ENCODE peak calls at places on chromosomes 6 and 20, in nine cellular contexts. N is activated CD4-positive, alpha-beta T cell treated with anti-CD3 and anti-CD28 coated beads for 48 hours; Y is ACHN; V is stimulated activated CD8-positive, alpha-beta memory T cell treated with anti-CD3 and anti-CD28 coated beads, Interleukin-4, amount 100 ng/mL, for 24 hours; A is pancreas; L is GM10248; J is HTR-8/SVneo; X is NCI-H345; K is activated naive CD4-positive, alpha-beta T cell treated with Interleukin-2 at 50 U/mL for 16 hours. T is an unnamed sample.

GRCh38 chr20:9200620-9201019 is 131.7 kb downstream of the PLCB4 start:
- DNase-seq in Y (peak; percentile 87), A (no peak), L (no peak), K (no peak), V (no peak), X (no peak), N (no peak), J (peak; percentile 82), T (no peak)

GRCh38 chr20:10701607-10702006 is 27.8 kb upstream of the JAG1 start:
- DNase-seq in L (no peak), K (no peak), V (no peak), X (no peak), J (no peak), Y (no peak), N (no peak), A (no peak), T (no peak)

GRCh38 chr6:26043389-26044139 is 43.7 kb upstream of the HFE start:
- DNase-seq in V (peak; percentile 15), N (peak; percentile 76), K (peak; percentile 62), Y (no peak), X (no peak), J (no peak), A (peak; percentile 77), L (peak; percentile 82), T (peak; percentile 97)

GRCh38 chr6:137011406-137011805 is 33.4 kb downstream of the IL20RA start:
- DNase-seq in N (no peak), X (no peak), V (no peak), K (no peak), J (no peak), A (no peak), Y (no peak), L (no peak), T (peak; percentile 7)

GRCh38 chr20:59042151-59042795 is at the start of gene PRELID3B:
- DNase-seq in N (no peak), Y (peak; percentile 11), V (peak; percentile 13), L (peak; percentile 36), K (no peak), J (peak; percentile 61), X (peak; percentile 34), A (no peak), T (peak; percentile 20)

GRCh38 chr6:30741789-30742315 is 635 bp downstream of the FLOT1 start:
- DNase-seq in A (no peak), N (no peak), Y (no peak), L (no peak), X (no peak), J (no peak), V (peak; percentile 28), K (no peak), T (peak; percentile 81)

GRCh38 chr20:64232794-64233193 is 22.8 kb upstream of the PCMTD2 start:
- DNase-seq in A (no peak), N (no peak), X (peak; percentile 83), J (no peak), V (no peak), K (no peak), Y (no peak), L (no peak), T (no peak)

GRCh38 chr6:97437087-97437486 is 154.1 kb upstream of the MMS22L start:
- DNase-seq in K (no peak), Y (peak; percentile 37), V (no peak), L (peak; percentile 19), N (no peak), X (no peak), A (no peak), J (peak; percentile 3), T (peak; percentile 31)

GRCh38 chr6:7529141-7529540 is 12.3 kb upstream of the DSP start:
- DNase-seq in A (no peak), V (no peak), J (no peak), K (no peak), Y (no peak), L (no peak), X (no peak), N (no peak), T (no peak)

GRCh38 chr20:40966103-40966502 is 62.5 kb upstream of the TOP1 start:
- DNase-seq in K (no peak), J (no peak), L (no peak), N (no peak), X (no peak), A (no peak), V (no peak), Y (no peak), T (no peak)

GRCh38 chr6:150775400-150775799 is 90.1 kb upstream of the MTHFD1L start:
- DNase-seq in L (no peak), J (no peak), K (no peak), N (no peak), V (no peak), X (no peak), Y (no peak), A (no peak), T (no peak)

GRCh38 chr20:56259948-56260347 is 11.4 kb downstream of the MC3R start:
- DNase-seq in A (no peak), N (no peak), Y (no peak), K (no peak), J (no peak), V (no peak), X (no peak), L (no peak), T (no peak)

GRCh38 chr6:4913705-4914411 is 90.0 kb downstream of the RPP40 start:
- DNase-seq in V (no peak), K (no peak), N (no peak), L (no peak), J (no peak), A (no peak), Y (no peak), X (no peak), T (peak; percentile 51)

GRCh38 chr6:13574149-13574570 is 241 bp upstream of the SIRT5 start:
- DNase-seq in K (peak; percentile 90), J (peak; percentile 96), N (peak; percentile 93), L (peak; percentile 97), A (peak; percentile 96), X (peak; percentile 80), Y (peak; percentile 91), V (peak; percentile 91), T (peak; percentile 94)

GRCh38 chr6:169775321-169775720 is 23.9 kb downstream of the ERMARD start:
- DNase-seq in Y (no peak), L (no peak), X (no peak), A (no peak), V (no peak), N (no peak), K (no peak), J (no peak), T (no peak)

GRCh38 chr20:57509665-57510237 is 15.2 kb downstream of the CTCFL start:
- DNase-seq in X (peak; percentile 18), N (no peak), K (no peak), V (no peak), J (peak; percentile 97), Y (peak; percentile 31), A (no peak), L (peak; percentile 40), T (peak; percentile 13)

GRCh38 chr6:95865857-95866256 is 149.9 kb upstream of the FUT9 start:
- DNase-seq in N (no peak), X (no peak), K (no peak), Y (no peak), V (no peak), A (no peak), J (no peak), L (no peak), T (no peak)

GRCh38 chr6:6686748-6687601 is 98.5 kb downstream of the LY86 start:
- DNase-seq in L (no peak), K (no peak), Y (peak; percentile 97), X (peak; percentile 90), V (peak; percentile 17), A (peak; percentile 98), J (peak; percentile 93), N (peak; percentile 39), T (peak; percentile 99)

GRCh38 chr6:21909321-21909720 is 315.8 kb downstream of the SOX4 start:
- DNase-seq in Y (no peak), N (no peak), X (no peak), A (no peak), V (no peak), L (no peak), J (no peak), K (no peak), T (no peak)

GRCh38 chr6:43990627-43991619 is 136.3 kb downstream of the MRPL14 start:
- DNase-seq in A (peak; percentile 31), X (no peak), Y (peak; percentile 66), N (no peak), V (no peak), J (no peak), L (no peak), K (no peak), T (no peak)

GRCh38 chr6:38640216-38640909 is 634 bp upstream of the BTBD9 start:
- DNase-seq in L (no peak), V (no peak), A (no peak), N (peak; percentile 9), Y (peak; percentile 66), J (no peak), X (no peak), K (no peak), T (peak; percentile 2)

GRCh38 chr20:58237318-58238182 is 9.1 kb upstream of the ANKRD60 start:
- DNase-seq in X (no peak), K (no peak), L (no peak), N (no peak), A (no peak), J (no peak), V (no peak), Y (no peak), T (no peak)

GRCh38 chr6:31805939-31806469 is 762 bp downstream of the LSM2 start:
- DNase-seq in X (no peak), L (no peak), Y (no peak), K (no peak), V (no peak), A (no peak), J (no peak), N (no peak), T (no peak)

GRCh38 chr6:136341367-136341766 is 51.7 kb upstream of the BCLAF1 start:
- DNase-seq in K (no peak), L (no peak), A (no peak), J (no peak), N (no peak), X (no peak), Y (no peak), V (no peak), T (no peak)

GRCh38 chr20:62258499-62259293 is 20.4 kb downstream of the OSBPL2 start:
- DNase-seq in X (no peak), Y (peak; percentile 25), L (no peak), V (no peak), K (no peak), N (no peak), A (no peak), J (no peak), T (no peak)

GRCh38 chr6:146357578-146358340 is 185.9 kb upstream of the RAB32 start:
- DNase-seq in Y (peak; percentile 6), A (no peak), N (peak; percentile 8), X (no peak), L (no peak), V (no peak), J (no peak), K (no peak), T (peak; percentile 91)